ENCODE peak calls at places on chromosomes 16 and 17, in four cellular contexts. L, A, H and P are unnamed samples.

GRCh38 chr16:71473891-71474290 is 11.8 kb upstream of the ZNF23 start:
- DNase-seq in L (no peak), A (no peak), H (no peak), P (no peak)

GRCh38 chr17:7557147-7557764 is 1.3 kb upstream of the TNFSF13 start:
- DNase-seq in L (no peak), H (no peak), A (no peak), P (no peak)

GRCh38 chr17:78793415-78793814 is 11.3 kb upstream of the CYTH1 start:
- DNase-seq in A (no peak), L (no peak), H (no peak), P (no peak)

GRCh38 chr17:8420041-8420934 is 15.4 kb upstream of the NDEL1 start:
- DNase-seq in A (no peak), H (peak; percentile 73), L (peak; percentile 98), P (no peak)

GRCh38 chr16:30185683-30186421 is 2.5 kb downstream of the CORO1A start:
- DNase-seq in H (peak; percentile 41), A (peak; percentile 94), L (no peak), P (peak; percentile 92)

GRCh38 chr17:80010283-80010858 is 25.3 kb downstream of the TBC1D16 start:
- DNase-seq in L (no peak), H (no peak), A (no peak), P (no peak)

GRCh38 chr16:56591377-56592060 is 2.2 kb downstream of the MT3 start:
- DNase-seq in H (no peak), A (no peak), L (no peak), P (no peak)

GRCh38 chr17:81329279-81329926 is 34.3 kb upstream of the SLC38A10 start:
- DNase-seq in A (no peak), L (peak; percentile 62), H (peak; percentile 77), P (no peak)

GRCh38 chr16:4675864-4676786 is 17.2 kb upstream of the NUDT16L1 start:
- DNase-seq in A (peak; percentile 79), L (no peak), H (peak; percentile 8), P (peak; percentile 78)

GRCh38 chr17:34562387-34562786 is 17.0 kb upstream of the TMEM132E start:
- DNase-seq in L (no peak), H (no peak), A (no peak), P (no peak)

GRCh38 chr17:42682400-42683384 is at the start of gene CNTNAP1:
- DNase-seq in L (peak; percentile 74), H (peak; percentile 68), A (no peak), P (no peak)

GRCh38 chr17:74972973-74973328 is 392 bp upstream of the HID1 start:
- DNase-seq in A (no peak), L (no peak), H (no peak), P (no peak)

GRCh38 chr16:11416228-11417001 is 71.2 kb downstream of the RMI2 start:
- DNase-seq in A (no peak), H (no peak), L (no peak), P (no peak)

GRCh38 chr16:74770826-74771526 is 3.6 kb downstream of the FA2H start:
- DNase-seq in L (no peak), A (no peak), H (no peak), P (no peak)

GRCh38 chr17:12789075-12789975 is at the start of gene ARHGAP44:
- DNase-seq in A (no peak), H (peak; percentile 62), L (peak; percentile 49), P (no peak)

GRCh38 chr16:59116744-59117143 is 382.6 kb upstream of the GOT2 start:
- DNase-seq in H (no peak), L (no peak), A (no peak), P (no peak)

GRCh38 chr16:8644513-8645140 is 23.1 kb downstream of the METTL22 start:
- DNase-seq in L (no peak), A (peak; percentile 58), H (no peak), P (no peak)

GRCh38 chr17:82334622-82335394 is 1.2 kb upstream of the SECTM1 start:
- DNase-seq in H (no peak), A (no peak), L (peak; percentile 49), P (no peak)

GRCh38 chr17:2053380-2054261 is 1.3 kb upstream of the HIC1 start:
- DNase-seq in A (peak; percentile 81), H (no peak), L (peak; percentile 76), P (peak; percentile 76)

GRCh38 chr16:14011006-14011405 is 60.1 kb upstream of the MRTFB start:
- DNase-seq in H (no peak), A (no peak), L (no peak), P (no peak)

GRCh38 chr17:40530531-40530987 is 29.1 kb upstream of the TNS4 start:
- DNase-seq in H (no peak), L (no peak), A (no peak), P (no peak)

GRCh38 chr17:45363498-45363897 is 46.7 kb upstream of the MAP3K14 start:
- DNase-seq in L (no peak), H (no peak), A (no peak), P (no peak)

GRCh38 chr17:59428896-59429460 is 97.5 kb downstream of the YPEL2 start:
- DNase-seq in A (no peak), H (no peak), L (no peak), P (no peak)

GRCh38 chr17:59427425-59427921 is 96.0 kb downstream of the YPEL2 start:
- DNase-seq in H (peak; percentile 51), L (peak; percentile 98), A (no peak), P (no peak)

GRCh38 chr17:59425085-59425901 is 93.8 kb downstream of the YPEL2 start:
- DNase-seq in L (peak; percentile 70), A (no peak), H (peak; percentile 70), P (no peak)

GRCh38 chr17:59426031-59426430 is 94.6 kb downstream of the YPEL2 start:
- DNase-seq in H (no peak), A (no peak), L (peak; percentile 21), P (no peak)

DNA sequence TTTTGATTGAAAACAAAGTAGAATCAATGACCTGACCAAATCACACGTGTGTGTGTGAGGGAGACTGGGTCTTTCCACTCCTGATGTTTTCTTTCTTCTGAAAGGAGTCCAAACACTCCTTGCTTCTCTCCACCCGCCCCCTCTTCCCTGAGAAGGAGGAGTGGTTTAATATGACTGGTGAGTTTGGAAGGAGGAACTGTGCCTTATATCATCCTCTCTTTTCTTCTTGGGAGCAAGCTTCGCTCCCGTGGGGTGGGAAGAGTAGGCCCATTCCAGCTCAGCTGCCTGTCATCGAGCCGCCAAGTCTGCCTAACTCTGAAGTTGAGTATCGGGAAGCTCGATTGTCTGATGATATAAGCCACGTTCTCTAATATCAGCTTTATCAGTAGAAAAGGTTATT is 96.5 kb downstream of the YPEL2 start:
- DNase-seq in A (no peak), L (peak; percentile 76), H (peak; percentile 42), P (no peak)
- H3K4me1 ChIP-seq in A (peaks cover 6% of the 10 kb centered on the region), L (peaks cover 63% of the 10 kb centered on the region), H (peaks cover 67% of the 10 kb centered on the region), P (no peaks in the 10 kb centered on the region)

GRCh38 chr17:61794242-61794641 is 69.1 kb downstream of the BRIP1 start:
- DNase-seq in H (no peak), A (no peak), L (no peak), P (no peak)

GRCh38 chr17:61794792-61795191 is 68.5 kb downstream of the BRIP1 start:
- DNase-seq in H (no peak), L (no peak), A (no peak), P (no peak)

GRCh38 chr17:61795546-61795945 is 67.8 kb downstream of the BRIP1 start:
- DNase-seq in H (no peak), L (no peak), A (no peak), P (no peak)

GRCh38 chr17:61799812-61800484 is 63.4 kb downstream of the BRIP1 start:
- DNase-seq in A (no peak), H (no peak), L (no peak), P (no peak)

GRCh38 chr17:61797283-61797682 is 66.0 kb downstream of the BRIP1 start:
- DNase-seq in L (no peak), H (no peak), A (no peak), P (no peak)
- H3K36me3 ChIP-seq in L (no peaks in the 10 kb centered on the region), H (no peaks in the 10 kb centered on the region), A (no peaks in the 10 kb centered on the region), P (no peaks in the 10 kb centered on the region)

GRCh38 chr17:17096438-17097178 is 54.4 kb downstream of the MPRIP start:
- DNase-seq in H (no peak), L (no peak), A (no peak), P (no peak)
- H3K4me1 ChIP-seq in H (peaks cover 79% of the 10 kb centered on the region), L (no peaks in the 10 kb centered on the region), A (no peaks in the 10 kb centered on the region), P (no peaks in the 10 kb centered on the region)

GRCh38 chr16:23500866-23501234 is 9.4 kb downstream of the GGA2 start:
- DNase-seq in H (no peak), L (no peak), A (no peak), P (no peak)

GRCh38 chr16:23502466-23502865 is 7.8 kb downstream of the GGA2 start:
- DNase-seq in A (no peak), L (peak; percentile 40), H (no peak), P (no peak)

GRCh38 chr16:23499801-23500200 is 10.5 kb downstream of the GGA2 start:
- DNase-seq in A (no peak), L (no peak), H (no peak), P (no peak)

GRCh38 chr16:23500212-23500865 is 10.0 kb downstream of the GGA2 start:
- DNase-seq in A (no peak), H (no peak), L (no peak), P (no peak)

DNA sequence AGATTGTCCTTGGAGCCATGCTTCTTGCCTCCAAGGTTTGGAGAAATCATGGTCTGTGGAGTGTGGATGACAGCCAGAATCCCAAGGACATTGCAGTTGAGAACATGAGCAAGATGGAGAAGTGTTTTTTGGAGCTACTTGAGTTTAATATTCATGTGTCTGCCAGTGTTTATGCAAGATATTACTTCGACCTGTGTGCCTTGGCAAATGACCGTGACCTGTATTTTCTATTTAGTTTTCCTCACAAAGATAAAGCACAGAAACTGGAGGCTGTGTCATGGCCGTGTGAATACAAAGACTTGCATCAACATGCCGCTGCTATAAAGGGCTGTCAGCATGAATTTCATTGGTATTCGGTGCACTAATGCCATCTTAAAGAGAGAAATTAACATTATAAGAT is 9.0 kb downstream of the GGA2 start:
- DNase-seq in H (no peak), L (no peak), A (no peak), P (no peak)
- H3K36me3 ChIP-seq in H (no peaks in the 10 kb centered on the region), L (no peaks in the 10 kb centered on the region), A (peaks cover 7% of the 10 kb centered on the region), P (no peaks in the 10 kb centered on the region)

DNA sequence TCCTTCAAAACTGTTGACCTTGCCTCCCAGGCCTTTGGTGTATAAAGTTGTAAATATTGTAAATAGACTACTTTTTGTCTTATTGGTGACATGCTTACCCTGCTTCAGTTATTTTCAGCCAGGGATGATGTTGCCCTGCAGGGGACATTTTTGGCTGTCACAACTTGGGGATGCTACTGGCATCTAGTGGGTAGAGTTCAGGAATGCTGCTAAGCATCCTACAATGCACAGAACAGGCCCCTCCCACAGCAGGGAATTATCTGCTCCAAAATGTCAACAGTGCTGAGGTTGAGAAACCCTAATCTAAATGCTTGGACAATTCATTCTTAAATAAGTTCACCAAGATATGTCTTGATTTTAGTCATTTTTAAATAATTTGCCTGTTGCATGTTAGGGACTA is 459.8 kb downstream of the PMP22 start:
- DNase-seq in A (no peak), L (no peak), H (no peak), P (no peak)
- H3K4me1 ChIP-seq in A (no peaks in the 10 kb centered on the region), L (no peaks in the 10 kb centered on the region), H (no peaks in the 10 kb centered on the region), P (no peaks in the 10 kb centered on the region)